ENCODE peak calls at places on chromosomes 13 and 19, in eight cellular contexts. M is AG10803; H is prostate gland; R is HepG2; A is body of pancreas; K is NB4; L is CD8-positive, alpha-beta T cell; C is Peyer's patch. T is an unnamed sample.

GRCh38 chr19:35240322-35240721 is 8.5 kb upstream of the LSR start:
- DNase-seq in M (no peak), H (no peak), R (no peak), A (no peak), K (no peak), L (peak), C (peak), T (no peak)

GRCh38 chr19:38559428-38560401 is 58.0 kb downstream of the MAP4K1 start:
- DNase-seq in M (peak), H (no peak), R (no peak), A (no peak), K (no peak), L (peak), C (peak), T (peak)

GRCh38 chr13:110028838-110029621 is 242.6 kb upstream of the IRS2 start:
- DNase-seq in M (no peak), H (no peak), R (no peak), A (no peak), K (no peak), L (no peak), C (no peak), T (no peak)

GRCh38 chr19:19782783-19783182 is 38.8 kb downstream of the ZNF506 start:
- DNase-seq in M (no peak), H (no peak), R (no peak), A (no peak), K (no peak), L (no peak), C (no peak), T (no peak)

GRCh38 chr13:77833331-77833863 is 85.2 kb downstream of the EDNRB start:
- DNase-seq in M (peak), H (no peak), R (no peak), A (no peak), K (no peak), L (no peak), C (no peak), T (no peak)

GRCh38 chr19:58572818-58573657 is at the start of gene MZF1:
- DNase-seq in M (peak), H (peak), R (peak), A (peak), K (peak), L (peak), C (peak), T (peak)

GRCh38 chr13:38386421-38386820 is 36.8 kb downstream of the UFM1 start:
- DNase-seq in M (peak), H (no peak), R (no peak), A (no peak), K (no peak), L (no peak), C (no peak), T (no peak)

GRCh38 chr13:52405767-52406494 is at the start of gene THSD1:
- DNase-seq in M (peak), H (peak), R (no peak), A (peak), K (peak), L (no peak), C (no peak), T (peak)

GRCh38 chr19:19101540-19101939 is 36.7 kb downstream of the TMEM161A start:
- DNase-seq in M (no peak), H (no peak), R (no peak), A (no peak), K (no peak), L (no peak), C (no peak), T (no peak)

GRCh38 chr13:74134777-74135305 is 637 bp upstream of the KLF12 start:
- DNase-seq in M (no peak), H (peak), R (no peak), A (peak), K (no peak), L (peak), C (peak), T (peak)

GRCh38 chr19:56765107-56765506 is 75.4 kb downstream of the PEG3 start:
- DNase-seq in M (no peak), H (peak), R (no peak), A (peak), K (no peak), L (no peak), C (peak), T (no peak)

GRCh38 chr19:56769650-56770049 is 70.9 kb downstream of the PEG3 start:
- DNase-seq in M (no peak), H (no peak), R (no peak), A (no peak), K (no peak), L (no peak), C (no peak), T (no peak)

GRCh38 chr19:56759531-56759930 is 81.0 kb downstream of the PEG3 start:
- DNase-seq in M (no peak), H (no peak), R (no peak), A (no peak), K (no peak), L (no peak), C (no peak), T (no peak)

GRCh38 chr19:56760842-56761241 is 79.7 kb downstream of the PEG3 start:
- DNase-seq in M (no peak), H (no peak), R (no peak), A (no peak), K (no peak), L (no peak), C (no peak), T (no peak)

GRCh38 chr19:56764296-56764695 is 76.2 kb downstream of the PEG3 start:
- DNase-seq in M (no peak), H (no peak), R (peak), A (no peak), K (no peak), L (no peak), C (no peak), T (no peak)
- TF ChIP-seq CTCF in M (no peak), H (no peak), R (peak), A (no peak), K (no peak), L (no peak), C (no peak), T (no peak)

DNA sequence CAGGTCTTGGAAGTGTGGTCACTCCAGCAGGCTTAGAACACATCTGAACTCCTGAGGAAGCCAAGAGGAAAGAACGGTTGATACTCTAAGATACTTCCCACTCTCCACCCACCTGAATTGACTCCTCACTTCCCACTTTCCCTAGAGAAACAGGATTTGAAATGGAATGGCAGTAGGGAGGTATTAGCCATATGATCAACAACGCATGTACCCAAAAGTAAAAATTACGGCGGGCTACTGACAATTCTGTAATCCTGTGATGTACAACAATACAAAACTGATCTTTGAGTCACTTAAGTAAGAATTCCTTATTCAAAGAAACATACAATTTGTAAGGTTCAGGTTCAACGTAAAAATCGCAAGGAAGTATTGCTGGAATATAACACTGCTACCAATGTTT is 3.2 kb downstream of the SPRY2 start:
- DNase-seq in M (no peak), H (no peak), R (no peak), A (no peak), K (no peak), L (no peak), C (no peak), T (no peak)
- H3K4me3 ChIP-seq in M (peak), H (peak), R (peak), A (peak), K (peak), L (no peak), C (peak), T (no peak)

GRCh38 chr19:15936173-15936572 is 1.8 kb upstream of the CYP4F11 start:
- DNase-seq in M (no peak), H (no peak), R (no peak), A (no peak), K (no peak), L (no peak), C (no peak), T (no peak)
- TF ChIP-seq CTCF in M (no peak), H (no peak), R (no peak), A (no peak), K (no peak), L (no peak), C (no peak), T (no peak)

GRCh38 chr13:99376132-99376531 is 68.9 kb upstream of the GPR183 start:
- DNase-seq in M (no peak), H (no peak), R (no peak), A (no peak), K (no peak), L (no peak), C (peak), T (peak)

GRCh38 chr13:99374994-99375805 is 68.0 kb upstream of the GPR183 start:
- DNase-seq in M (no peak), H (no peak), R (no peak), A (no peak), K (peak), L (no peak), C (peak), T (peak)

GRCh38 chr13:99375806-99376080 is 68.5 kb upstream of the GPR183 start:
- DNase-seq in M (no peak), H (no peak), R (no peak), A (no peak), K (no peak), L (no peak), C (no peak), T (no peak)

GRCh38 chr13:99373436-99373835 is 66.2 kb upstream of the GPR183 start:
- DNase-seq in M (no peak), H (no peak), R (no peak), A (no peak), K (no peak), L (no peak), C (no peak), T (no peak)

DNA sequence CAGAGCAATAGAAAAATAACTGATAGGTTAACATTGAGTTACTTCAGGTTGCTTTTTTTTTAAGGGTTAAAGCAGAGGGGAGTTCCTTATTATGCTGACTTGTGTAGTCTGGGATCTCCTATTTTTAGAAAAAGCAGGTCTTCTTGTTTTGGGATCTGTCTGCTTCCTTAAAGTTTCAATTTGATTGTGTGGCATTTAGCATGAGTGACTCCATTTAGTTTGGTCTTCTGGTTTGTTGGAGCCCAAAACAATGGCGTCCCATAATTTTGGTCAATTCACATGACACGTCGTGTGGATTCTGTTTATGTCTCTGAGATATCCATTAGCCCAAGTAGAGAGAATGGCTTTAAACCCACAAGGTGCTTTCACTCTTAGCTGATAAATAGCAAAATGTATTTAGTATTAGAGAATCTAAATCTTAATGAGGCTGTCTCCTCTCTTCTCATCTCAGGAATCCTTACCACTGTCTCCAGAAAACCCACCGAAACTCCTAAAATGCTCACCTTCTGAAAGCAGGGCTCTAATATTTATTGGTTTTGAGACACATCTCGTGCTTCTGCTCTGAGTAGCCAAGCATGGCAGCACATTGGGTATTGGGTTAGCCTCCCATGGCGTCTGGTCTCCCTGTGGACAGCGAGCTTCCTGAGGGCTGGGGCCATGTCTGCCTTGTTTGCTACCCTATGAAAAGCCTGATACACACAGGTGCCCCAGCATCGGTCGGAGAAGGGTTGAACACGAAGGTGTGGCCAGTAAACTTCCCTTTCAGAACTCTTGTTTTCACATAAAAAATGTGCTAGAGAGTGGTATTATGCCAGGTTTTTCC is 67.2 kb upstream of the GPR183 start:
- DNase-seq in M (no peak), H (no peak), R (no peak), A (no peak), K (no peak), L (no peak), C (peak), T (peak)
- H3K4me3 ChIP-seq in M (no peak), H (no peak), R (no peak), A (no peak), K (no peak), L (peak), C (peak), T (no peak)

DNA sequence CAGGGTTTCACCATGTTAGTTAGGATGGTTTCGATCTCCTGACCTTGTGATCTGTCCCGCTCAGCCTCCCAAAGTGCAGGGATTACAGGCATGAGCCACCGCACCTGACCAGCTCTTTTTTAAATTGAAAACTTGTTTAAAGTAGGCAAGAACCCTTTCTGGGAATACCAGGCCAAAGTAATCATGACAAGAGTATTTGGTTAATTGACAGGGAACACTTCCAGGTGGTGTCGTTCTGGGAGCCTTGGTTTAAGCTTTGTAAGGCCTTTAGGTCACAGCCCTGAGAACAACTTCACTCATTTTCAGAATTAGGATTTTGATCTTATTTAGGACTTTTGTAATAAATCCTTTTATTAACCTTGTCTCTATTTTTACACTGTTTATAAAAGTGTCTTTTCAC is 115.2 kb downstream of the LMO7 start:
- DNase-seq in M (no peak), H (no peak), R (no peak), A (no peak), K (no peak), L (no peak), C (no peak), T (no peak)
- TF ChIP-seq CTCF in M (no peak), H (no peak), R (no peak), A (no peak), K (no peak), L (no peak), C (no peak), T (no peak)